ENCODE peak calls at places on chromosome 3, in four cellular contexts. Y, U, D and I are unnamed samples.

GRCh38 chr3:151873433-151873832 is at the start of gene SUCNR1:
- DNase-seq in D (no peak), Y (no peak), U (no peak), I (no peak)

GRCh38 chr3:72949016-72949415 is 47.6 kb upstream of the PPP4R2 start:
- DNase-seq in D (no peak), U (no peak), Y (no peak), I (no peak)

GRCh38 chr3:64381369-64381768 is 156.1 kb upstream of the PRICKLE2 start:
- DNase-seq in Y (no peak), U (no peak), D (no peak), I (no peak)

GRCh38 chr3:115388166-115388565 is 235.1 kb upstream of the GAP43 start:
- DNase-seq in Y (no peak), D (no peak), U (no peak), I (no peak)

GRCh38 chr3:55128201-55128870 is 200.5 kb upstream of the LRTM1 start:
- DNase-seq in Y (no peak), D (no peak), U (no peak), I (no peak)

GRCh38 chr3:195069501-195070251 is 201.3 kb downstream of the XXYLT1 start:
- DNase-seq in D (no peak), Y (peak), U (no peak), I (peak)

GRCh38 chr3:24986635-24987034 is 441.4 kb upstream of the RARB start:
- DNase-seq in D (no peak), U (no peak), Y (no peak), I (no peak)

GRCh38 chr3:177443469-177443868 is 246.2 kb upstream of the TBL1XR1 start:
- DNase-seq in Y (no peak), D (no peak), U (no peak), I (no peak)

GRCh38 chr3:179828738-179829137 is 175.9 kb downstream of the USP13 start:
- DNase-seq in Y (no peak), D (no peak), U (no peak), I (no peak)

GRCh38 chr3:186772886-186773417 is 10.4 kb upstream of the EIF4A2 start:
- DNase-seq in Y (no peak), D (no peak), U (peak), I (peak)

GRCh38 chr3:57382933-57383332 is 90.4 kb upstream of the ASB14 start:
- DNase-seq in Y (no peak), U (no peak), D (no peak), I (no peak)

GRCh38 chr3:80050826-80051601 is 283.2 kb upstream of the ROBO1 start:
- DNase-seq in Y (no peak), D (no peak), U (no peak), I (no peak)

GRCh38 chr3:174355505-174355904 is 503.6 kb upstream of the NAALADL2 start:
- DNase-seq in Y (no peak), U (no peak), D (peak), I (no peak)

GRCh38 chr3:16844222-16844621 is 40.5 kb upstream of the PLCL2 start:
- DNase-seq in Y (no peak), U (no peak), D (no peak), I (no peak)